ENCODE peak calls at places on chromosomes 7 and 10, in five cellular contexts. One of them, this sample, is unnamed.

GRCh38 chr7:498678-499641 is 20.7 kb downstream of the PDGFA start:
- DNase-seq in heart right ventricle: no peak
- DNase-seq in right lobe of liver: peak; percentile 27
- DNase-seq in hepatocyte: no peak
- DNase-seq in ovary: no peak
- DNase-seq in this sample: no peak

GRCh38 chr10:6669269-6669859 is 89.3 kb upstream of the PRKCQ start:
- DNase-seq in hepatocyte: peak; percentile 63
- DNase-seq in ovary: no peak
- DNase-seq in heart right ventricle: no peak
- DNase-seq in right lobe of liver: no peak
- DNase-seq in this sample: peak; percentile 29

GRCh38 chr7:134284952-134285351 is 31.8 kb downstream of the SLC35B4 start:
- DNase-seq in hepatocyte: no peak
- DNase-seq in ovary: no peak
- DNase-seq in right lobe of liver: no peak
- DNase-seq in heart right ventricle: no peak
- DNase-seq in this sample: no peak

GRCh38 chr10:102648889-102649752 is 4.8 kb downstream of the TRIM8 start:
- DNase-seq in hepatocyte: no peak
- DNase-seq in right lobe of liver: peak; percentile 26
- DNase-seq in ovary: no peak
- DNase-seq in heart right ventricle: no peak
- DNase-seq in this sample: peak; percentile 35

GRCh38 chr7:27633062-27633461 is 29.6 kb downstream of the HIBADH start:
- DNase-seq in heart right ventricle: no peak
- DNase-seq in right lobe of liver: no peak
- DNase-seq in ovary: no peak
- DNase-seq in hepatocyte: no peak
- DNase-seq in this sample: no peak

GRCh38 chr10:88787463-88787862 is 15.1 kb upstream of the LIPM start:
- DNase-seq in right lobe of liver: no peak
- DNase-seq in heart right ventricle: no peak
- DNase-seq in ovary: no peak
- DNase-seq in hepatocyte: no peak
- DNase-seq in this sample: no peak

GRCh38 chr7:81684513-81685262 is 85.2 kb downstream of the HGF start:
- DNase-seq in right lobe of liver: peak; percentile 82
- DNase-seq in heart right ventricle: peak; percentile 91
- DNase-seq in hepatocyte: peak; percentile 93
- DNase-seq in ovary: peak; percentile 57
- DNase-seq in this sample: no peak

GRCh38 chr10:47370015-47370767 is 13.9 kb downstream of the ZNF488 start:
- DNase-seq in heart right ventricle: no peak
- DNase-seq in hepatocyte: no peak
- DNase-seq in ovary: no peak
- DNase-seq in right lobe of liver: no peak
- DNase-seq in this sample: no peak

GRCh38 chr10:69168493-69168892 is 11.5 kb upstream of the SUPV3L1 start:
- DNase-seq in right lobe of liver: no peak
- DNase-seq in heart right ventricle: no peak
- DNase-seq in hepatocyte: no peak
- DNase-seq in ovary: no peak
- DNase-seq in this sample: no peak

GRCh38 chr10:132541601-132542011 is 4.0 kb downstream of the INPP5A start:
- DNase-seq in ovary: no peak
- DNase-seq in right lobe of liver: no peak
- DNase-seq in hepatocyte: no peak
- DNase-seq in heart right ventricle: no peak
- DNase-seq in this sample: no peak

GRCh38 chr10:114151486-114151885 is 22.5 kb downstream of the CCDC186 start:
- DNase-seq in heart right ventricle: no peak
- DNase-seq in right lobe of liver: no peak
- DNase-seq in hepatocyte: no peak
- DNase-seq in ovary: no peak
- DNase-seq in this sample: no peak

GRCh38 chr10:71860243-71861029 is 9.4 kb upstream of the PSAP start:
- DNase-seq in heart right ventricle: peak; percentile 94
- DNase-seq in hepatocyte: peak; percentile 94
- DNase-seq in ovary: peak; percentile 89
- DNase-seq in right lobe of liver: peak; percentile 91
- DNase-seq in this sample: no peak

GRCh38 chr7:100880645-100881044 is 5.7 kb downstream of the SRRT start:
- DNase-seq in heart right ventricle: no peak
- DNase-seq in right lobe of liver: no peak
- DNase-seq in ovary: no peak
- DNase-seq in hepatocyte: no peak
- DNase-seq in this sample: no peak
- H3K4me1 ChIP-seq in heart right ventricle: peaks cover 35% of the 10 kb centered on the region
- H3K4me1 ChIP-seq in right lobe of liver: no peaks in the 10 kb centered on the region
- H3K4me1 ChIP-seq in ovary: peaks cover 6% of the 10 kb centered on the region
- H3K4me1 ChIP-seq in hepatocyte: peaks cover 23% of the 10 kb centered on the region
- H3K4me1 ChIP-seq in this sample: peaks cover 44% of the 10 kb centered on the region

GRCh38 chr7:101235522-101235921 is 2.1 kb downstream of the CLDN15 start:
- DNase-seq in right lobe of liver: no peak
- DNase-seq in ovary: no peak
- DNase-seq in hepatocyte: no peak
- DNase-seq in heart right ventricle: no peak
- DNase-seq in this sample: no peak
- H3K4me1 ChIP-seq in right lobe of liver: no peaks in the 10 kb centered on the region
- H3K4me1 ChIP-seq in ovary: peaks cover 3% of the 10 kb centered on the region
- H3K4me1 ChIP-seq in hepatocyte: peaks cover 17% of the 10 kb centered on the region
- H3K4me1 ChIP-seq in heart right ventricle: peaks cover 45% of the 10 kb centered on the region
- H3K4me1 ChIP-seq in this sample: no peaks in the 10 kb centered on the region

DNA sequence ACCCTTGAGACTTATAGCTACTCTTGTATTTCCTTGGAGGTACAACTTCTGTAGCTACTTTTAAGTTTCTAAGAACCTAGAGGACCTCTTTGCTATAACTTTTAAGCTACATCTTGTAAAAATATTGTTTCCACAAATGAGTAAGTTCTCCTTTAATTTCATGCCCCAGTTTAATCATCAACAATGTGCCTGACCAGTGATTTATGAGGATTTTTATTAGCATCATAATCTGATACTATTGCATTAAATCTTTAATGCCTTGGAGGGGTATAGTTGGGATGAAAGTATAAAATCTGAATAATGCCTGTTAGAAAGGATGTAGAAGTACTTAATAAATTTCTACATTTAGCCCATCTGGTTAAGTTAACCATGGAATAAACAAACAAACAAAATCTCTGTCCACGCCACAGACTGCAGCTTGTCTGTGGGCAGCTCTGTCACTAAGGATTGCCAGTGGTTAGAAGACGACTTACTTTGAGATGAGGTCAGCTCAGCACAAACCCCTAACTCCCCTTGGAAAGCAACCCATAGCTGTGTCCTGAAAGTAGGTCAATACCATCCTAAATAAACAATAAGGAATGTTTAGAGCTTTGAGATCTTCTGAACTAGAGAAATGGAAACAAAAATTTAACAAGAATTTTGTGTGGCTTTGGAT is 18.3 kb downstream of the UBE2D1 start:
- DNase-seq in hepatocyte: no peak
- DNase-seq in heart right ventricle: no peak
- DNase-seq in ovary: no peak
- DNase-seq in right lobe of liver: no peak
- DNase-seq in this sample: no peak
- H3K4me1 ChIP-seq in hepatocyte: peaks cover 6% of the 10 kb centered on the region
- H3K4me1 ChIP-seq in heart right ventricle: peaks cover 49% of the 10 kb centered on the region
- H3K4me1 ChIP-seq in ovary: no peaks in the 10 kb centered on the region
- H3K4me1 ChIP-seq in right lobe of liver: no peaks in the 10 kb centered on the region
- H3K4me1 ChIP-seq in this sample: no peaks in the 10 kb centered on the region

DNA sequence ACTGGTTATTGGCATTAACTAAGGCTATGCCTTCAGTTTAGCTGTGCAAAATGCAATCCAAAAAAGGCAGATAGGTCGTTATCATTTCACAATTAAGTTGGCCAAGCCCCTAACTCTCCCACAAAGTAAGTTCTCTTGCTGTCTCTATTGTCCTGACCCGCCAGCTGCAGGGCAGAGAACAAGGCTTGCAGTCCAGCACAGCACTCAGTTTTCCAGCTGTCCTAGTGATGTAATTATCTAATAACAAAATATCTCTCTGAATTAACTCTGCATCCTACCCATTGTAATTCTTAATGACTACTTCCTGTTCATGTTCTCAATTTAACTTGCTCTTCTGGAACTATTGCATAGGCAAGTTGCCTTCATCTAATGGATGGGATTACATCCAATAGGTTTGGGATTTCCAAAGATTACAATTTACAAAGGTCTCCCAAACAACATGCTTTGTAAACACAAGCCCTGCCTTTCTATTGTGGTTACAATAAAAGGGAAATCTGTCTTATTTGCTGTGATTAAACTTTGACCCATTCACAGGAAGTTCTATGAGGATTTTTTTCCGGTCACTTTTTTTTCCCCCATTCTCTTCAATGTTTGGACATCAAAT is 55.2 kb downstream of the CDK6 start:
- DNase-seq in right lobe of liver: peak; percentile 24
- DNase-seq in hepatocyte: no peak
- DNase-seq in ovary: peak; percentile 21
- DNase-seq in heart right ventricle: peak; percentile 51
- DNase-seq in this sample: no peak
- H3K4me1 ChIP-seq in right lobe of liver: no peaks in the 10 kb centered on the region
- H3K4me1 ChIP-seq in hepatocyte: peaks cover 15% of the 10 kb centered on the region
- H3K4me1 ChIP-seq in ovary: peaks cover 3% of the 10 kb centered on the region
- H3K4me1 ChIP-seq in heart right ventricle: peaks cover 44% of the 10 kb centered on the region
- H3K4me1 ChIP-seq in this sample: peaks cover 5% of the 10 kb centered on the region

GRCh38 chr10:95416270-95416669 is 125.5 kb upstream of the PDLIM1 start:
- DNase-seq in ovary: no peak
- DNase-seq in hepatocyte: no peak
- DNase-seq in heart right ventricle: no peak
- DNase-seq in right lobe of liver: no peak
- DNase-seq in this sample: no peak

GRCh38 chr10:95413608-95414007 is 122.8 kb upstream of the PDLIM1 start:
- DNase-seq in ovary: no peak
- DNase-seq in heart right ventricle: peak; percentile 49
- DNase-seq in right lobe of liver: no peak
- DNase-seq in hepatocyte: no peak
- DNase-seq in this sample: no peak

GRCh38 chr10:95414844-95415545 is 124.2 kb upstream of the PDLIM1 start:
- DNase-seq in heart right ventricle: peak; percentile 74
- DNase-seq in hepatocyte: no peak
- DNase-seq in ovary: no peak
- DNase-seq in right lobe of liver: no peak
- DNase-seq in this sample: no peak

GRCh38 chr10:95415631-95416031 is 124.8 kb upstream of the PDLIM1 start:
- DNase-seq in hepatocyte: no peak
- DNase-seq in right lobe of liver: no peak
- DNase-seq in heart right ventricle: peak; percentile 66
- DNase-seq in ovary: no peak
- DNase-seq in this sample: no peak

GRCh38 chr10:95414016-95414830 is 123.4 kb upstream of the PDLIM1 start:
- DNase-seq in heart right ventricle: no peak
- DNase-seq in hepatocyte: no peak
- DNase-seq in right lobe of liver: no peak
- DNase-seq in ovary: no peak
- DNase-seq in this sample: no peak
- H3K4me1 ChIP-seq in heart right ventricle: peaks cover 65% of the 10 kb centered on the region
- H3K4me1 ChIP-seq in hepatocyte: no peaks in the 10 kb centered on the region
- H3K4me1 ChIP-seq in right lobe of liver: no peaks in the 10 kb centered on the region
- H3K4me1 ChIP-seq in ovary: no peaks in the 10 kb centered on the region
- H3K4me1 ChIP-seq in this sample: no peaks in the 10 kb centered on the region

GRCh38 chr10:124655191-124656112 is 88.7 kb downstream of the FAM53B start:
- DNase-seq in right lobe of liver: no peak
- DNase-seq in hepatocyte: no peak
- DNase-seq in ovary: no peak
- DNase-seq in heart right ventricle: no peak
- DNase-seq in this sample: no peak
- H3K4me1 ChIP-seq in right lobe of liver: no peaks in the 10 kb centered on the region
- H3K4me1 ChIP-seq in hepatocyte: no peaks in the 10 kb centered on the region
- H3K4me1 ChIP-seq in ovary: peaks cover 34% of the 10 kb centered on the region
- H3K4me1 ChIP-seq in heart right ventricle: peaks cover 71% of the 10 kb centered on the region
- H3K4me1 ChIP-seq in this sample: peaks cover 98% of the 10 kb centered on the region

GRCh38 chr7:64599341-64599740 is 36.5 kb upstream of the ZNF680 start:
- DNase-seq in ovary: no peak
- DNase-seq in right lobe of liver: peak; percentile 28
- DNase-seq in hepatocyte: no peak
- DNase-seq in heart right ventricle: no peak
- DNase-seq in this sample: no peak
- H3K4me1 ChIP-seq in ovary: no peaks in the 10 kb centered on the region
- H3K4me1 ChIP-seq in right lobe of liver: no peaks in the 10 kb centered on the region
- H3K4me1 ChIP-seq in hepatocyte: no peaks in the 10 kb centered on the region
- H3K4me1 ChIP-seq in heart right ventricle: no peaks in the 10 kb centered on the region
- H3K4me1 ChIP-seq in this sample: no peaks in the 10 kb centered on the region

DNA sequence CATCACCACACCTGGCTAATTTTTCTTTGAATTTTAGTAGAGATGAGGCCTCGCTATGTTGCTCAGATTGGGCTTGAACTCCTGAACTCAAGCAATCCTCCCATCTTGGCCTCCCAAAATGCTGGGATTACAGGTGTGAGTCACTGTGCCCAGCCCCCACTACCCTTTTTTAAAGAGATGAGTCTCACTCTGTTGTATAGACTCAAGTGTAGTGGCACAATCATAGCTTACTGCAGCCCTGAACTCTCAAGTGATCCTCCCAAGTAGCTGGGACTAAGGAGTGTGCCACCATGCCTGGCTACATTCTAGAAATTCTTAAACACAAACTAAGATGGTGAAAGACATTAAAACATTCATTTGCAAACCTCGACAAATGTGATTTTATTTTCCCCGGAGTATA is 12.6 kb downstream of the SYPL1 start:
- DNase-seq in heart right ventricle: no peak
- DNase-seq in right lobe of liver: no peak
- DNase-seq in hepatocyte: no peak
- DNase-seq in ovary: no peak
- DNase-seq in this sample: no peak
- H3K4me1 ChIP-seq in heart right ventricle: peaks cover 41% of the 10 kb centered on the region
- H3K4me1 ChIP-seq in right lobe of liver: no peaks in the 10 kb centered on the region
- H3K4me1 ChIP-seq in hepatocyte: no peaks in the 10 kb centered on the region
- H3K4me1 ChIP-seq in ovary: peaks cover 8% of the 10 kb centered on the region
- H3K4me1 ChIP-seq in this sample: peaks cover 32% of the 10 kb centered on the region

GRCh38 chr10:30002438-30003266 is 56.7 kb downstream of the JCAD start:
- DNase-seq in ovary: peak; percentile 78
- DNase-seq in right lobe of liver: peak; percentile 84
- DNase-seq in heart right ventricle: peak; percentile 71
- DNase-seq in hepatocyte: peak; percentile 88
- DNase-seq in this sample: no peak

GRCh38 chr10:30000802-30001571 is 58.4 kb downstream of the JCAD start:
- DNase-seq in ovary: no peak
- DNase-seq in right lobe of liver: peak; percentile 40
- DNase-seq in heart right ventricle: peak; percentile 85
- DNase-seq in hepatocyte: peak; percentile 70
- DNase-seq in this sample: no peak

GRCh38 chr10:29994833-29995232 is 64.6 kb downstream of the JCAD start:
- DNase-seq in heart right ventricle: no peak
- DNase-seq in right lobe of liver: no peak
- DNase-seq in hepatocyte: no peak
- DNase-seq in ovary: no peak
- DNase-seq in this sample: no peak

GRCh38 chr10:29996842-29997123 is 62.6 kb downstream of the JCAD start:
- DNase-seq in ovary: no peak
- DNase-seq in heart right ventricle: no peak
- DNase-seq in hepatocyte: no peak
- DNase-seq in right lobe of liver: no peak
- DNase-seq in this sample: no peak

GRCh38 chr10:29998142-29998808 is 61.1 kb downstream of the JCAD start:
- DNase-seq in hepatocyte: peak; percentile 87
- DNase-seq in heart right ventricle: peak; percentile 80
- DNase-seq in ovary: peak; percentile 77
- DNase-seq in right lobe of liver: peak; percentile 75
- DNase-seq in this sample: peak; percentile 69
- H3K4me1 ChIP-seq in hepatocyte: peaks cover 11% of the 10 kb centered on the region
- H3K4me1 ChIP-seq in heart right ventricle: peaks cover 25% of the 10 kb centered on the region
- H3K4me1 ChIP-seq in ovary: no peaks in the 10 kb centered on the region
- H3K4me1 ChIP-seq in right lobe of liver: peaks cover 2% of the 10 kb centered on the region
- H3K4me1 ChIP-seq in this sample: peaks cover 12% of the 10 kb centered on the region